ENCODE peak calls at places on chromosomes 7 and 10, in six cellular contexts. D is activated CD4-positive, alpha-beta T cell treated with anti-CD3 and anti-CD28 coated beads for 4 hours; K is B cell; T is stimulated activated CD8-positive, alpha-beta memory T cell treated with anti-CD3 and anti-CD28 coated beads, Interleukin-7, amount 100 ng/mL, for 1 hour; V is tibial artery; C is Daoy. H is an unnamed sample.
A peak's percentile ranks its signal among the peaks of the same experiment; 100 is the strongest.

GRCh38 chr10:56728349-56728748 is 367.3 kb upstream of the ZWINT start:
- DNase-seq in D (no peak), K (no peak), T (no peak), V (no peak), C (no peak), H (no peak)

GRCh38 chr7:5557920-5558401 is 134.3 kb upstream of the TNRC18 start:
- DNase-seq in D (no peak), K (peak; percentile 58), T (no peak), V (peak; percentile 94), C (no peak), H (peak; percentile 88)

GRCh38 chr10:72075184-72076115 is 12.9 kb downstream of the SPOCK2 start:
- DNase-seq in D (peak; percentile 37), K (no peak), T (no peak), V (no peak), C (no peak), H (no peak)

GRCh38 chr10:31401287-31401686 is 82.3 kb downstream of the ZEB1 start:
- DNase-seq in D (no peak), K (no peak), T (no peak), V (no peak), C (no peak), H (no peak)

GRCh38 chr7:100642534-100642907 is 1.2 kb upstream of the TFR2 start:
- DNase-seq in D (no peak), K (peak; percentile 79), T (no peak), V (no peak), C (peak; percentile 48), H (no peak)

GRCh38 chr7:66376264-66376945 is 171.3 kb downstream of the TPST1 start:
- DNase-seq in D (no peak), K (no peak), T (no peak), V (no peak), C (no peak), H (no peak)

GRCh38 chr7:1713502-1714484 is 43.7 kb downstream of the ELFN1 start:
- DNase-seq in D (no peak), K (no peak), T (no peak), V (no peak), C (no peak), H (no peak)

GRCh38 chr7:52669031-52669430 is 366.4 kb upstream of the POM121L12 start:
- DNase-seq in D (no peak), K (no peak), T (no peak), V (no peak), C (no peak), H (no peak)

GRCh38 chr10:43899224-43899959 is 250.7 kb upstream of the ZNF32 start:
- DNase-seq in D (no peak), K (no peak), T (no peak), V (no peak), C (peak; percentile 18), H (no peak)

GRCh38 chr7:7103343-7104313 is 78.7 kb upstream of the C1GALT1 start:
- DNase-seq in D (no peak), K (peak; percentile 72), T (no peak), V (no peak), C (peak; percentile 42), H (no peak)

GRCh38 chr10:76583711-76584161 is 1053.9 kb downstream of the KCNMA1 start:
- DNase-seq in D (no peak), K (no peak), T (no peak), V (no peak), C (peak; percentile 49), H (no peak)

GRCh38 chr7:139896831-139897230 is 67.8 kb downstream of the TBXAS1 start:
- DNase-seq in D (no peak), K (no peak), T (no peak), V (no peak), C (no peak), H (no peak)

GRCh38 chr7:29113384-29114102 is 32.8 kb downstream of the CPVL start:
- DNase-seq in D (no peak), K (no peak), T (no peak), V (no peak), C (peak; percentile 89), H (no peak)

GRCh38 chr7:91169819-91170218 is 94.4 kb upstream of the FZD1 start:
- DNase-seq in D (no peak), K (no peak), T (no peak), V (no peak), C (no peak), H (no peak)